ENCODE peak calls at places on chromosomes 7 and 10, in six cellular contexts. One of them, this sample, is unnamed. For H3K27me3, the result is how much of the 10 kb centered on the place peaks cover.

GRCh38 chr10:129442866-129443265 is 24.2 kb upstream of the MGMT start:
- DNase-seq in uterus: no peak
- DNase-seq in upper lobe of right lung: no peak
- DNase-seq in GM12878: no peak
- DNase-seq in suprapubic skin: no peak
- DNase-seq in heart left ventricle: no peak
- DNase-seq in this sample: no peak

GRCh38 chr10:118950190-118950658 is 79.3 kb upstream of the NANOS1 start:
- DNase-seq in uterus: no peak
- DNase-seq in heart left ventricle: no peak
- DNase-seq in GM12878: no peak
- DNase-seq in suprapubic skin: no peak
- DNase-seq in upper lobe of right lung: no peak
- DNase-seq in this sample: no peak

GRCh38 chr7:100546868-100547800 is 8.1 kb downstream of the AGFG2 start:
- DNase-seq in GM12878: no peak
- DNase-seq in upper lobe of right lung: no peak
- DNase-seq in suprapubic skin: no peak
- DNase-seq in uterus: no peak
- DNase-seq in heart left ventricle: no peak
- DNase-seq in this sample: no peak

GRCh38 chr10:52563361-52563760 is 209.2 kb downstream of the MBL2 start:
- DNase-seq in heart left ventricle: no peak
- DNase-seq in upper lobe of right lung: no peak
- DNase-seq in GM12878: no peak
- DNase-seq in suprapubic skin: no peak
- DNase-seq in uterus: no peak
- DNase-seq in this sample: no peak

GRCh38 chr7:37394158-37394557 is 54.5 kb downstream of the ELMO1 start:
- DNase-seq in uterus: no peak
- DNase-seq in upper lobe of right lung: no peak
- DNase-seq in GM12878: no peak
- DNase-seq in heart left ventricle: no peak
- DNase-seq in suprapubic skin: no peak
- DNase-seq in this sample: no peak

GRCh38 chr10:96440257-96441125 is 73.2 kb downstream of the TLL2 start:
- DNase-seq in GM12878: no peak
- DNase-seq in heart left ventricle: peak
- DNase-seq in suprapubic skin: no peak
- DNase-seq in upper lobe of right lung: no peak
- DNase-seq in uterus: no peak
- DNase-seq in this sample: no peak

GRCh38 chr10:28386508-28386868 is 83.6 kb upstream of the MPP7 start:
- DNase-seq in uterus: no peak
- DNase-seq in heart left ventricle: no peak
- DNase-seq in upper lobe of right lung: no peak
- DNase-seq in suprapubic skin: no peak
- DNase-seq in GM12878: no peak
- DNase-seq in this sample: no peak

GRCh38 chr7:100802951-100803350 is 24.4 kb downstream of the EPHB4 start:
- DNase-seq in suprapubic skin: no peak
- DNase-seq in GM12878: no peak
- DNase-seq in heart left ventricle: no peak
- DNase-seq in uterus: peak
- DNase-seq in upper lobe of right lung: no peak
- DNase-seq in this sample: no peak

GRCh38 chr7:115356139-115356746 is 434.3 kb downstream of the MDFIC start:
- DNase-seq in suprapubic skin: no peak
- DNase-seq in GM12878: no peak
- DNase-seq in heart left ventricle: no peak
- DNase-seq in uterus: no peak
- DNase-seq in upper lobe of right lung: no peak
- DNase-seq in this sample: no peak

DNA sequence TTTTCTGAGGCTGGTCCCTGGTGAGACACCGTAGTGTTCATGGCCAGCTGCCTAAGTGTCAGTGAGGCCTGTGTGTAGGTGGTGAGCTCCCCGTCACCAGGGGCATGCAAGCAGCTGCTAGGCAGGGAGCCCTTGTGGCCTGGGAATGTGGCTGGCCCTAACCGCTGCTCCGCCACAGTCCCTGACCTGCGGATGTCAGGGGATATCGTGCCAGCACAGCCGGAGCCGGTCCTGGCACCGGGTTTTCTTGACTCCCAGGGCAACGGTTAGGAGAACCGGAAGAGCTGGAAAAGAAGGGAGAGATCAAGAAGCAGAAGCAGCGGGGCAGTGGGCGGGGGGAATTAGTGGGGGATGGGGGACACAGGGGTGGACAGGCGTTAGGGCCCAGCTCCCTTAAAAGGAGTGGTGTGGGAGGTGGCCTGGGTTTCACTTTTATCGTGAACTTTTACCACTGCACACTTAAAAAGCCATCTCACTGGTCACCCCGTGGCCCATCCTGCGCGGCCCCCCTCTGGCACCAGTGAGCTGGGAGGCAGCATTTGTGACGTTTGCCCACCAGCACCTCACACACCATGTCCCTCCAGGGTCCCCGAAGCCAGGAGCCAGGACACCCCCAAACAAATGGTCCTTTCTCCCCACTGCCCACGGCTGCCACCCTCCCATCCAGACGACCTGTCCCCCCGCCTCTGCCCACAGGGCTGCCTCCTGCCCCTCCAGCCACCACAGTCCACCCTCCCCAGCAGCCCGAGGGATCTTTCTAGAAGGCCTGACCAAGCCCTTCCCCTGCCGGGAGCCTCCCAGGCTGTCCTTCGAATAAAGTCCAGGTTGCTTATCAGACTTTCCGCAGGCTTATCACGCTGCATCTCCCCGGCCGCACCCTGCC is 1.7 kb upstream of the MICALL2 start:
- DNase-seq in uterus: peak
- DNase-seq in upper lobe of right lung: peak
- DNase-seq in suprapubic skin: no peak
- DNase-seq in GM12878: no peak
- DNase-seq in heart left ventricle: peak
- DNase-seq in this sample: no peak
- H3K4me3 ChIP-seq in uterus: peak
- H3K4me3 ChIP-seq in upper lobe of right lung: peak
- H3K4me3 ChIP-seq in suprapubic skin: peak
- H3K4me3 ChIP-seq in GM12878: peak
- H3K4me3 ChIP-seq in heart left ventricle: peak
- H3K4me3 ChIP-seq in this sample: peak

GRCh38 chr7:17370901-17371550 is 72.6 kb downstream of the AHR start:
- DNase-seq in uterus: no peak
- DNase-seq in heart left ventricle: no peak
- DNase-seq in suprapubic skin: no peak
- DNase-seq in GM12878: no peak
- DNase-seq in upper lobe of right lung: no peak
- DNase-seq in this sample: no peak
- H3K27ac ChIP-seq in uterus: no peak
- H3K27ac ChIP-seq in heart left ventricle: peak
- H3K27ac ChIP-seq in suprapubic skin: peak
- H3K27ac ChIP-seq in GM12878: no peak
- H3K27ac ChIP-seq in upper lobe of right lung: peak
- H3K27ac ChIP-seq in this sample: peak

DNA sequence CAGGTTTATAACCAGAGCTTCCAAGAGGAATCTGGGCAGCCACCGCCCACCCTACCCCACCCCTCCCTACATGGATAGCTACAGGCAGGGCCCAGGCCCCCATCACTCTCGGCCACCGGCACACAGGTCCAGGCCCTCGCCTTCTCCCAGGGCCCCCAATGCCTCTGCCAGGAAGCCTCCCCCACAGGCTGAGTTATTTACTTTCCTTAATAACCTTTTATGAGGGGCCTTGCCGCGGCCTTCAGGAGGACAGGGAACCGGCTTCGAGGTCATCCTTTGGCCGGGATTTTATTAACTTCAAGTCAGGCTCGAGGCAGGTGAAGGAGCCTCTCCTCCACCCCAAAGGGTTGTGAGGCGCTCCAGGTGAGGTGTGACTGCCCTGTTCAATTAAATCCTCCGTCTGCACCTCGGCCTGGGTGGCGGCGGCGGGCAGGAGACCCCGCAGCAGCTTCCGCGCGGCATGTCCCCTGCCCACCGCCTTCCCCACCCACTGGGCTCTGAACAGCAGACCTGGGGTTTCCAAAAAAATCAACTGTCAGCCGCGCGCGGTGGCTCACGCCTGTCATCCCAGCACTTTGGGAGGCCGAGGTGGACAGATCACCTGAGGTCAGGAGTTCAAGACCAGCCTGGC is 106.5 kb downstream of the MICALL2 start:
- DNase-seq in heart left ventricle: no peak
- DNase-seq in upper lobe of right lung: no peak
- DNase-seq in GM12878: no peak
- DNase-seq in uterus: no peak
- DNase-seq in suprapubic skin: no peak
- DNase-seq in this sample: no peak
- H3K27me3 ChIP-seq in heart left ventricle: under half
- H3K27me3 ChIP-seq in upper lobe of right lung: half or more
- H3K27me3 ChIP-seq in GM12878: under half
- H3K27me3 ChIP-seq in uterus: under half
- H3K27me3 ChIP-seq in suprapubic skin: half or more
- H3K27me3 ChIP-seq in this sample: under half

DNA sequence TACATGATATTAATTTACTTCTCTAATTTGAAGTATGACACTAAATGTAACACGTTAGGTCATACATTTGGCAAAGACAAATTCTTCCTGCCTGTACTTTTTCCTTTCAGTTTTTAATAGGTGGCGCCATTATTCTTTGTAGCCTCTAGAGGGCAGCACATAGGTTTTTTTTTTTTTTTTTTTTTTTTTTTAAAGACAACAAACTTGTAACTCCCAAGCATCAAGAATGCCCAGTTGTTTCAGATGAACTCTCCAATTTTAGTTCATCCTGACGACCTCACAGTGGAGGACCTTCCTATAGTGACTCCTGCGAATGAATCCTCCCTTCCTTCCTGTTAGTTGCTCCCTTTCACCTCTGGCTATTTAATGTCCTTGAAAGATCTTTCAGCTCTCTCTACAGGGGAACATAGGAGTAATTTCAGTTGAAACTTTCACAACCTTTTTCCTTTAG is 139.3 kb upstream of the HDAC9 start:
- DNase-seq in uterus: no peak
- DNase-seq in GM12878: no peak
- DNase-seq in suprapubic skin: no peak
- DNase-seq in heart left ventricle: no peak
- DNase-seq in upper lobe of right lung: no peak
- DNase-seq in this sample: no peak
- H3K4me3 ChIP-seq in uterus: no peak
- H3K4me3 ChIP-seq in GM12878: no peak
- H3K4me3 ChIP-seq in suprapubic skin: no peak
- H3K4me3 ChIP-seq in heart left ventricle: peak
- H3K4me3 ChIP-seq in upper lobe of right lung: no peak
- H3K4me3 ChIP-seq in this sample: no peak

GRCh38 chr10:132463333-132464255 is 66.6 kb downstream of the PWWP2B start:
- DNase-seq in upper lobe of right lung: no peak
- DNase-seq in suprapubic skin: peak
- DNase-seq in GM12878: no peak
- DNase-seq in heart left ventricle: no peak
- DNase-seq in uterus: no peak
- DNase-seq in this sample: no peak
- H3K27ac ChIP-seq in upper lobe of right lung: peak
- H3K27ac ChIP-seq in suprapubic skin: peak
- H3K27ac ChIP-seq in GM12878: no peak
- H3K27ac ChIP-seq in heart left ventricle: peak
- H3K27ac ChIP-seq in uterus: peak
- H3K27ac ChIP-seq in this sample: no peak

DNA sequence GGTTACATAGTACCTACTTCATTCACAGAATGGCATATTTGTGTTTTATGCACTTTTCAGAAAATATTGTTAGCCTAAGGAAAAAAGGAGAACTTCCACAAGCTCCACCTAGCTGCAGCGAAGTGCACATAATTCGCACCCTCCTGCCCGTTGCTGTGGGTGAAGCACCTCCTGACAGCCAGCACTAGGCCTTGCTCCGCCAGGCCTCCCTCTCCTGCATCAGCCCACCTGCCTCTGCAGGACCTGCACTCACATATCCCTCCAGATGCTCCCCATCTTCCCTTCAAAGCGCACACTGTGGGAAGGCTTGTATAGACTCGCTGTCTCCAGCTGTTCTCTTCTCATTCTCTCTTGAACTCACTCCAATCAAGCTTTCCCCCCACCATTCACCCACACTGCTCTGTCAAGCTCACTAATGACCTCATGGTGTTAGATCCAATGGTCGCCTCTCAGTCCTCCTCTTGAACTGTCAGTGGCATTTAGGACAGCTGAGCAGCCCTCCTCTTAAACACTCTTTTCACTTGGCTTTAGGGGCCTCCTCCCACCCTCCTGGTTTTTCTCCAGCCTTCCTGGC is 20.7 kb upstream of the GRID1 start:
- DNase-seq in suprapubic skin: no peak
- DNase-seq in GM12878: no peak
- DNase-seq in uterus: no peak
- DNase-seq in heart left ventricle: no peak
- DNase-seq in upper lobe of right lung: peak
- DNase-seq in this sample: no peak
- H3K27me3 ChIP-seq in suprapubic skin: half or more
- H3K27me3 ChIP-seq in GM12878: under half
- H3K27me3 ChIP-seq in uterus: under half
- H3K27me3 ChIP-seq in heart left ventricle: under half
- H3K27me3 ChIP-seq in upper lobe of right lung: half or more
- H3K27me3 ChIP-seq in this sample: under half

GRCh38 chr7:135747366-135747765 is 1.2 kb downstream of the FAM180A start:
- DNase-seq in uterus: no peak
- DNase-seq in suprapubic skin: no peak
- DNase-seq in GM12878: no peak
- DNase-seq in upper lobe of right lung: no peak
- DNase-seq in heart left ventricle: no peak
- DNase-seq in this sample: no peak
- H3K4me3 ChIP-seq in uterus: peak
- H3K4me3 ChIP-seq in suprapubic skin: peak
- H3K4me3 ChIP-seq in GM12878: no peak
- H3K4me3 ChIP-seq in upper lobe of right lung: peak
- H3K4me3 ChIP-seq in heart left ventricle: peak
- H3K4me3 ChIP-seq in this sample: peak

DNA sequence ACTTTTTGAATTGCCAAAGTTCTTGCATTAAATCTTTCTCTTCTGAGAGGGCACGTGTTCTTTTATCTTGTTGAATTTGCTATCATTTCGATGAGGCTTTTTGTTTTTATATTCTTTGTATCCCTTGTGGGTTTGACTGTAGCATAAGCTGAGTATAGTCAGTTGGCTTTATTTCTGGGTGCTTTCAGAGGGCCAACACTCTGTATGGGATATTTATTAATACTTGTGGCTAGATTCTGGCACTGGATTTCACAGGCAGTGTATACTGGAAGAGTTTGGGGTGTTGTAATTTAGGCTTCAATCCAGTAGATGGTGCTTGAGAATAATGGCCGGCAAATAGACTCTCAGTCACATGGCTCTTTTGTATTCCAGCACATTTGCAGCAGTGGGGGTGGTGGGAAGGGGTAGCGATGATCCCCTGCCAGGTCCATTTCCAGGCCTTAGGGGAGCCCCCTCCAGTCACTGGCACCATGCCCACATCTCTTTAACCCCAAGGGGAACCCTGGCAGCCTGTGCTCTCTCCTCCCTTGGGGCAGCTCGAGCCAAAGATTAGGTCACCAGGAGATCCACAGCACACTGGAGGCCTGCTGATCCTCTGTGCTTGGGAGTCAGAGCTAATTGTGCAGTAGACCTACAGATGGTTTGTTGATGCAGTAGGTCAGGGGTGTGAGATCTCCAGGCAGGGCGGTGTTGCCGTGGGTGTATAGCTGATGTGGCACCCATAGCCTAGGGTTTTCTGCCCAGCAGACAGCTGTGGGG is 81.7 kb downstream of the PTPN20 start:
- DNase-seq in upper lobe of right lung: peak
- DNase-seq in heart left ventricle: no peak
- DNase-seq in GM12878: no peak
- DNase-seq in uterus: peak
- DNase-seq in suprapubic skin: peak
- DNase-seq in this sample: no peak
- H3K27ac ChIP-seq in upper lobe of right lung: peak
- H3K27ac ChIP-seq in heart left ventricle: no peak
- H3K27ac ChIP-seq in GM12878: no peak
- H3K27ac ChIP-seq in uterus: peak
- H3K27ac ChIP-seq in suprapubic skin: peak
- H3K27ac ChIP-seq in this sample: no peak